ENCODE peak calls at places on chromosomes 7 and 10, in four cellular contexts. K is NCI-H460, D is ELR, R is nucleus accumbens. C is an unnamed sample.

GRCh38 chr10:93749218-93749799 is 8.4 kb upstream of the LGI1 start:
- DNase-seq in K (no peak), D (no peak), R (no peak), C (no peak)

GRCh38 chr7:127154958-127155357 is 97.8 kb downstream of the GRM8 start:
- DNase-seq in K (no peak), D (no peak), R (no peak), C (no peak)

GRCh38 chr7:148782757-148783456 is 84.2 kb downstream of the CUL1 start:
- DNase-seq in K (no peak), D (no peak), R (no peak), C (no peak)

GRCh38 chr7:133344275-133344674 is 91.4 kb downstream of the EXOC4 start:
- DNase-seq in K (no peak), D (peak), R (no peak), C (no peak)

GRCh38 chr7:112080441-112080840 is 125.8 kb downstream of the DOCK4 start:
- DNase-seq in K (peak), D (peak), R (no peak), C (no peak)

GRCh38 chr7:50369408-50370026 is 65.0 kb downstream of the IKZF1 start:
- DNase-seq in K (no peak), D (peak), R (no peak), C (no peak)

GRCh38 chr10:78318305-78318704 is 284.6 kb downstream of the RPS24 start:
- DNase-seq in K (no peak), D (no peak), R (no peak), C (no peak)

GRCh38 chr10:106082865-106083264 is 1081.6 kb downstream of the SORCS1 start:
- DNase-seq in K (no peak), D (peak), R (no peak), C (no peak)

GRCh38 chr7:4805110-4805978 is 29.9 kb downstream of the AP5Z1 start:
- DNase-seq in K (no peak), D (no peak), R (no peak), C (no peak)

GRCh38 chr7:51354434-51354833 is 37.8 kb upstream of the COBL start:
- DNase-seq in K (no peak), D (no peak), R (no peak), C (no peak)

GRCh38 chr7:44065431-44066110 is at the start of gene PGAM2:
- DNase-seq in K (no peak), D (peak), R (peak), C (peak)

GRCh38 chr10:49311562-49312236 is 12.7 kb downstream of the C10orf71 start:
- DNase-seq in K (no peak), D (no peak), R (no peak), C (peak)

GRCh38 chr7:143892527-143893300 is 9.3 kb downstream of the TCAF1 start:
- DNase-seq in K (peak), D (peak), R (no peak), C (no peak)

GRCh38 chr10:91198781-91199180 is 21.7 kb upstream of the PCGF5 start:
- DNase-seq in K (peak), D (peak), R (no peak), C (no peak)

GRCh38 chr7:45065031-45065995 is 23.5 kb downstream of the NACAD start:
- DNase-seq in K (no peak), D (no peak), R (no peak), C (no peak)

GRCh38 chr10:97549587-97550322 is 22.8 kb upstream of the ANKRD2 start:
- DNase-seq in K (no peak), D (no peak), R (peak), C (peak)

C was measured in psoas muscle.